ENCODE peak calls at places on chromosomes 6 and 20, in five cellular contexts. A is HuH-7, G is posterior cingulate gyrus, F is GM03348, L is HFFc6. S is an unnamed sample.

GRCh38 chr6:80638222-80639055 is 532.0 kb downstream of the BCKDHB start:
- DNase-seq in A (peak; percentile 15), G (no peak), F (peak; percentile 41), L (peak; percentile 93), S (no peak)

GRCh38 chr6:128836761-128837160 is 46.2 kb upstream of the LAMA2 start:
- DNase-seq in A (no peak), G (no peak), F (no peak), L (no peak), S (no peak)

GRCh38 chr6:14053776-14054175 is 63.8 kb upstream of the CD83 start:
- DNase-seq in A (no peak), G (no peak), F (peak; percentile 19), L (peak; percentile 32), S (no peak)

GRCh38 chr20:44209691-44210421 is 715 bp downstream of the OSER1 start:
- DNase-seq in A (no peak), G (no peak), F (peak; percentile 17), L (peak; percentile 5), S (peak; percentile 58)

GRCh38 chr6:75207211-75207984 is 1.5 kb upstream of the COL12A1 start:
- DNase-seq in A (no peak), G (no peak), F (no peak), L (no peak), S (no peak)

GRCh38 chr6:47071681-47072080 is 29.5 kb upstream of the ADGRF1 start:
- DNase-seq in A (no peak), G (no peak), F (no peak), L (no peak), S (no peak)

GRCh38 chr6:170553686-170554085 is 483 bp upstream of the TBP start:
- DNase-seq in A (no peak), G (no peak), F (no peak), L (peak; percentile 31), S (no peak)

GRCh38 chr6:83708546-83708969 is 343 bp downstream of the SNAP91 start:
- DNase-seq in A (peak; percentile 30), G (peak; percentile 20), F (peak; percentile 47), L (no peak), S (peak; percentile 45)

GRCh38 chr20:38951611-38952010 is 10.5 kb upstream of the DHX35 start:
- DNase-seq in A (no peak), G (no peak), F (no peak), L (no peak), S (no peak)

GRCh38 chr6:130840050-130840449 is 12.8 kb downstream of the SMLR1 start:
- DNase-seq in A (no peak), G (no peak), F (no peak), L (no peak), S (no peak)

GRCh38 chr6:98039876-98040605 is 757.0 kb upstream of the MMS22L start:
- DNase-seq in A (no peak), G (no peak), F (peak; percentile 32), L (no peak), S (no peak)

GRCh38 chr6:22298393-22299010 is 1.7 kb upstream of the PRL start:
- DNase-seq in A (no peak), G (no peak), F (no peak), L (no peak), S (no peak)

GRCh38 chr6:37792457-37793039 is 27.0 kb upstream of the ZFAND3 start:
- DNase-seq in A (no peak), G (no peak), F (no peak), L (no peak), S (no peak)

GRCh38 chr6:115838763-115839401 is 221.8 kb downstream of the FRK start:
- DNase-seq in A (peak; percentile 76), G (no peak), F (peak; percentile 39), L (no peak), S (no peak)

GRCh38 chr6:25377672-25378071 is 98.5 kb downstream of the CARMIL1 start:
- DNase-seq in A (no peak), G (no peak), F (no peak), L (no peak), S (no peak)

GRCh38 chr6:147618457-147618856 is 110.0 kb downstream of the SAMD5 start:
- DNase-seq in A (no peak), G (no peak), F (no peak), L (no peak), S (no peak)

GRCh38 chr6:111950661-111951426 is 77.6 kb upstream of the FYN start:
- DNase-seq in A (no peak), G (no peak), F (no peak), L (no peak), S (no peak)

GRCh38 chr20:41173791-41174341 is 36.5 kb downstream of the PLCG1 start:
- DNase-seq in A (no peak), G (no peak), F (no peak), L (no peak), S (no peak)

GRCh38 chr20:38109025-38109541 is 56.0 kb downstream of the TGM2 start:
- DNase-seq in A (no peak), G (no peak), F (peak; percentile 31), L (no peak), S (no peak)

GRCh38 chr6:151286192-151286591 is 46.4 kb downstream of the AKAP12 start:
- DNase-seq in A (no peak), G (no peak), F (no peak), L (no peak), S (no peak)

GRCh38 chr20:63070771-63071540 is 64.2 kb upstream of the BHLHE23 start:
- DNase-seq in A (no peak), G (no peak), F (no peak), L (no peak), S (no peak)

GRCh38 chr20:54668271-54669053 is 193.1 kb downstream of the DOK5 start:
- DNase-seq in A (peak; percentile 43), G (no peak), F (peak; percentile 54), L (no peak), S (no peak)

GRCh38 chr6:54519161-54519560 is 210.9 kb downstream of the TINAG start:
- DNase-seq in A (no peak), G (no peak), F (no peak), L (no peak), S (no peak)